ENCODE peak calls at places on chromosomes 16 and 17, in seven cellular contexts. P is T-helper 9 cell; W is NCI-H1436; D is OCI-LY7; A is upper lobe of right lung; S is activated T-helper 9 cell treated with anti-CD3 and anti-CD28 coated beads, Interleukin-2, amount 50 U/mL, for 16 hours; H is heart left ventricle. N is an unnamed sample.

GRCh38 chr17:39174907-39175694 is 9.1 kb upstream of the ARL5C start:
- DNase-seq in P (peak), W (peak), D (peak), A (peak), S (peak), H (peak), N (peak)

GRCh38 chr17:32445075-32445427 is 741 bp downstream of the PSMD11 start:
- DNase-seq in P (peak), W (no peak), D (no peak), A (no peak), S (peak), H (no peak), N (peak)

GRCh38 chr17:80104321-80104955 is 3.1 kb downstream of the GAA start:
- DNase-seq in P (no peak), W (peak), D (no peak), A (no peak), S (no peak), H (no peak), N (no peak)

GRCh38 chr17:79749156-79749815 is 18.5 kb downstream of the ENPP7 start:
- DNase-seq in P (no peak), W (no peak), D (no peak), A (no peak), S (no peak), H (no peak), N (no peak)

GRCh38 chr17:39461911-39462641 is 790 bp downstream of the CDK12 start:
- DNase-seq in P (peak), W (no peak), D (peak), A (no peak), S (peak), H (peak), N (peak)

GRCh38 chr16:14611660-14612059 is 18.4 kb downstream of the PARN start:
- DNase-seq in P (no peak), W (no peak), D (no peak), A (no peak), S (no peak), H (no peak), N (no peak)

GRCh38 chr16:65500007-65500406 is 378.1 kb upstream of the CDH11 start:
- DNase-seq in P (no peak), W (no peak), D (no peak), A (no peak), S (no peak), H (no peak), N (no peak)

GRCh38 chr17:41800601-41801373 is 11.0 kb downstream of the P3H4 start:
- DNase-seq in P (no peak), W (peak), D (peak), A (peak), S (no peak), H (no peak), N (peak)

GRCh38 chr16:23874613-23875294 is 39.0 kb downstream of the PRKCB start:
- DNase-seq in P (no peak), W (no peak), D (no peak), A (no peak), S (no peak), H (no peak), N (no peak)

GRCh38 chr17:66637491-66637890 is 197.4 kb upstream of the CACNG5 start:
- DNase-seq in P (no peak), W (no peak), D (no peak), A (no peak), S (no peak), H (no peak), N (no peak)

GRCh38 chr16:72666267-72666666 is 381.7 kb downstream of the ZFHX3 start:
- DNase-seq in P (no peak), W (no peak), D (peak), A (no peak), S (no peak), H (no peak), N (no peak)

GRCh38 chr17:64599187-64599676 is 62.9 kb downstream of the SMURF2 start:
- DNase-seq in P (peak), W (no peak), D (peak), A (no peak), S (peak), H (no peak), N (no peak)

GRCh38 chr16:79437764-79438728 is 162.5 kb downstream of the MAF start:
- DNase-seq in P (no peak), W (no peak), D (no peak), A (peak), S (no peak), H (no peak), N (peak)